ENCODE peak calls at places on chromosomes 12 and 14, in five cellular contexts. One of them, this sample, is unnamed.

GRCh38 chr12:129772463-129773169 is 131.2 kb downstream of the TMEM132D start:
- DNase-seq in OCI-LY7: no peak
- DNase-seq in heart left ventricle: no peak
- DNase-seq in tibial artery: no peak
- DNase-seq in fibroblast of pulmonary artery: peak
- DNase-seq in this sample: no peak

GRCh38 chr12:30138483-30138882 is 354.7 kb upstream of the TMTC1 start:
- DNase-seq in OCI-LY7: no peak
- DNase-seq in heart left ventricle: no peak
- DNase-seq in tibial artery: no peak
- DNase-seq in fibroblast of pulmonary artery: peak
- DNase-seq in this sample: no peak

GRCh38 chr14:67941456-67942018 is 122.0 kb downstream of the RAD51B start:
- DNase-seq in OCI-LY7: no peak
- DNase-seq in heart left ventricle: no peak
- DNase-seq in tibial artery: no peak
- DNase-seq in fibroblast of pulmonary artery: peak
- DNase-seq in this sample: no peak

GRCh38 chr12:20963303-20963702 is 152.8 kb downstream of the SLCO1B3 start:
- DNase-seq in OCI-LY7: no peak
- DNase-seq in heart left ventricle: no peak
- DNase-seq in tibial artery: no peak
- DNase-seq in fibroblast of pulmonary artery: no peak
- DNase-seq in this sample: no peak

GRCh38 chr12:49288922-49289555 is 5.9 kb upstream of the PRPH start:
- DNase-seq in OCI-LY7: no peak
- DNase-seq in heart left ventricle: no peak
- DNase-seq in tibial artery: peak
- DNase-seq in fibroblast of pulmonary artery: no peak
- DNase-seq in this sample: no peak

GRCh38 chr14:50928002-50928635 is 16.2 kb downstream of the PYGL start:
- DNase-seq in OCI-LY7: no peak
- DNase-seq in heart left ventricle: no peak
- DNase-seq in tibial artery: no peak
- DNase-seq in fibroblast of pulmonary artery: peak
- DNase-seq in this sample: no peak

GRCh38 chr14:31420013-31420318 is 384 bp downstream of the HEATR5A start:
- DNase-seq in OCI-LY7: peak
- DNase-seq in heart left ventricle: peak
- DNase-seq in tibial artery: peak
- DNase-seq in fibroblast of pulmonary artery: no peak
- DNase-seq in this sample: no peak

GRCh38 chr14:46550836-46551235 is 100.7 kb downstream of the RPL10L start:
- DNase-seq in OCI-LY7: no peak
- DNase-seq in heart left ventricle: no peak
- DNase-seq in tibial artery: no peak
- DNase-seq in fibroblast of pulmonary artery: no peak
- DNase-seq in this sample: no peak

GRCh38 chr12:122064780-122065588 is 13.6 kb upstream of the MLXIP start:
- DNase-seq in OCI-LY7: no peak
- DNase-seq in heart left ventricle: peak
- DNase-seq in tibial artery: no peak
- DNase-seq in fibroblast of pulmonary artery: peak
- DNase-seq in this sample: no peak

GRCh38 chr14:59481407-59482119 is 2.6 kb downstream of the L3HYPDH start:
- DNase-seq in OCI-LY7: no peak
- DNase-seq in heart left ventricle: no peak
- DNase-seq in tibial artery: no peak
- DNase-seq in fibroblast of pulmonary artery: peak
- DNase-seq in this sample: no peak

GRCh38 chr12:108237272-108237671 is 101.8 kb downstream of the CMKLR1 start:
- DNase-seq in OCI-LY7: no peak
- DNase-seq in heart left ventricle: no peak
- DNase-seq in tibial artery: no peak
- DNase-seq in fibroblast of pulmonary artery: no peak
- DNase-seq in this sample: no peak

GRCh38 chr12:119235352-119235751 is 56.6 kb downstream of the HSPB8 start:
- DNase-seq in OCI-LY7: no peak
- DNase-seq in heart left ventricle: no peak
- DNase-seq in tibial artery: no peak
- DNase-seq in fibroblast of pulmonary artery: no peak
- DNase-seq in this sample: no peak
- TF ChIP-seq CTCF in OCI-LY7: no peak
- TF ChIP-seq CTCF in heart left ventricle: no peak
- TF ChIP-seq CTCF in tibial artery: no peak
- TF ChIP-seq CTCF in fibroblast of pulmonary artery: peak
- TF ChIP-seq CTCF in this sample: peak

GRCh38 chr12:102896067-102896466 is 21.0 kb downstream of the PAH start:
- DNase-seq in OCI-LY7: no peak
- DNase-seq in heart left ventricle: no peak
- DNase-seq in tibial artery: no peak
- DNase-seq in fibroblast of pulmonary artery: no peak
- DNase-seq in this sample: no peak
- TF ChIP-seq CTCF in OCI-LY7: no peak
- TF ChIP-seq CTCF in heart left ventricle: no peak
- TF ChIP-seq CTCF in tibial artery: no peak
- TF ChIP-seq CTCF in fibroblast of pulmonary artery: no peak
- TF ChIP-seq CTCF in this sample: no peak

DNA sequence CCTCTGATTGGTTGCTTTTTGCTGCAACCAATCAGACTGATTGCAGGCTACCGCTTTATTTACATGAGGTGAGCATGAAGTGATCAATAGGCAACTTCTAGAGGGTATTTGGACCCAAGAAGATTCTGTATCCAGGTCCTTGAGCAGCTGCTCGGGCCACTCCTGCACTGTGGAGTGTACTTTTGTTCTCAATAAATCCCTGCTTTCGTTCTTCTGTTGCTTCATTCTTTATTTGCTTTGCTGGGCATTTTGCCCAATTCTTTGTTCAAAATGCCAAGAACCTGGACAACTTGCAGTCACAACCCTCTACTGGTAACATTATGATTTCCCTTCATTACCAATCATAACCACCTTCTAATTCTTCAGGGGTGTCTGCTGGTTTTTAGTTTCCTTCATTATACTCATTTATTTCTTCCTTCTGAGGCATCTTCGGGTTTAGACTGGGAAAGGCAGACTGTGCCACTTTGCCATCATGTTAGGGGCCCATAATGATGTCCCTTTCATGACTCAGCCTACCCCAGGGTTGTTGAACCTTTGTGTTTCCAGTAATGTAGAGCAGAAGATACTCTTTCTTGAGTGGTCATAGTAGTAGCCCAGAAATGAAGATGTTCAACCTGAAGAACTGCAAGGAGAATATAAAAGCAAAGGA is 43.4 kb upstream of the LIMA1 start:
- DNase-seq in OCI-LY7: no peak
- DNase-seq in heart left ventricle: no peak
- DNase-seq in tibial artery: no peak
- DNase-seq in fibroblast of pulmonary artery: peak
- DNase-seq in this sample: no peak
- TF ChIP-seq CTCF in OCI-LY7: no peak
- TF ChIP-seq CTCF in heart left ventricle: no peak
- TF ChIP-seq CTCF in tibial artery: no peak
- TF ChIP-seq CTCF in fibroblast of pulmonary artery: peak
- TF ChIP-seq CTCF in this sample: no peak

DNA sequence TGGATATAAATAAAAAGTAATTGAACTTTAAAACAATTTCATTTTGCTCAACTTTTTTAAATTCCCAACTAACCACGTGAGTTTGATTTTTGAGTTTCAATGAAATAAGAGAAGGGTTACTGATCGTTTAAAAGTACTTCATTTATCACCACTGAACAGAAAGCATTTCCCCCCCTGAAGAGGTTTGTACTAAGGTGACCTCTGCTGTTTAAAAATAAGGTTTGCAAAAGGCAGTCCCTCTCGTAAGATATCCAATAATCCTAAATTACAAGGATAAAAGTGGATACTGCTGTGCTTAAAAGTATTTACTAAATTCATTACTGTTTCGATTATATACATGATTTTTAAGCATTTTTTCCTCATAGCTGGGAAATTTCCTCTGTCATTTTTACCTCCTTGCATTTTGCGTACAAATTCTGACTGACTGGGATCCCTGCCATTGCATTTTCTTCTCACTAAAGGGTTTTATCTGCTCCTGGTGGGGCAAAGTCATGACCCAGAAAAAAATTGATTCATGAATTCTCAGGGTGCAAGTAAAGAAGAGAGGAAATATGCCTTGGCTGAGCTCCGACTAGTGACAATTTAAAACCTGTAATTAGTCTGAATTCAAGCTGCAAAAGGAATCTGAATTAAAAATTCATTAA is 463.8 kb downstream of the PRKD1 start:
- DNase-seq in OCI-LY7: no peak
- DNase-seq in heart left ventricle: no peak
- DNase-seq in tibial artery: no peak
- DNase-seq in fibroblast of pulmonary artery: peak
- DNase-seq in this sample: no peak
- TF ChIP-seq CTCF in OCI-LY7: no peak
- TF ChIP-seq CTCF in heart left ventricle: no peak
- TF ChIP-seq CTCF in tibial artery: no peak
- TF ChIP-seq CTCF in fibroblast of pulmonary artery: peak
- TF ChIP-seq CTCF in this sample: no peak

GRCh38 chr12:124515981-124516380 is 51.4 kb downstream of the NCOR2 start:
- DNase-seq in OCI-LY7: no peak
- DNase-seq in heart left ventricle: peak
- DNase-seq in tibial artery: no peak
- DNase-seq in fibroblast of pulmonary artery: no peak
- DNase-seq in this sample: no peak

GRCh38 chr12:124518051-124518932 is 49.1 kb downstream of the NCOR2 start:
- DNase-seq in OCI-LY7: no peak
- DNase-seq in heart left ventricle: peak
- DNase-seq in tibial artery: peak
- DNase-seq in fibroblast of pulmonary artery: peak
- DNase-seq in this sample: no peak

GRCh38 chr12:124516850-124517249 is 50.6 kb downstream of the NCOR2 start:
- DNase-seq in OCI-LY7: no peak
- DNase-seq in heart left ventricle: no peak
- DNase-seq in tibial artery: no peak
- DNase-seq in fibroblast of pulmonary artery: no peak
- DNase-seq in this sample: no peak

GRCh38 chr12:124514996-124515932 is 52.1 kb downstream of the NCOR2 start:
- DNase-seq in OCI-LY7: no peak
- DNase-seq in heart left ventricle: no peak
- DNase-seq in tibial artery: no peak
- DNase-seq in fibroblast of pulmonary artery: no peak
- DNase-seq in this sample: no peak

DNA sequence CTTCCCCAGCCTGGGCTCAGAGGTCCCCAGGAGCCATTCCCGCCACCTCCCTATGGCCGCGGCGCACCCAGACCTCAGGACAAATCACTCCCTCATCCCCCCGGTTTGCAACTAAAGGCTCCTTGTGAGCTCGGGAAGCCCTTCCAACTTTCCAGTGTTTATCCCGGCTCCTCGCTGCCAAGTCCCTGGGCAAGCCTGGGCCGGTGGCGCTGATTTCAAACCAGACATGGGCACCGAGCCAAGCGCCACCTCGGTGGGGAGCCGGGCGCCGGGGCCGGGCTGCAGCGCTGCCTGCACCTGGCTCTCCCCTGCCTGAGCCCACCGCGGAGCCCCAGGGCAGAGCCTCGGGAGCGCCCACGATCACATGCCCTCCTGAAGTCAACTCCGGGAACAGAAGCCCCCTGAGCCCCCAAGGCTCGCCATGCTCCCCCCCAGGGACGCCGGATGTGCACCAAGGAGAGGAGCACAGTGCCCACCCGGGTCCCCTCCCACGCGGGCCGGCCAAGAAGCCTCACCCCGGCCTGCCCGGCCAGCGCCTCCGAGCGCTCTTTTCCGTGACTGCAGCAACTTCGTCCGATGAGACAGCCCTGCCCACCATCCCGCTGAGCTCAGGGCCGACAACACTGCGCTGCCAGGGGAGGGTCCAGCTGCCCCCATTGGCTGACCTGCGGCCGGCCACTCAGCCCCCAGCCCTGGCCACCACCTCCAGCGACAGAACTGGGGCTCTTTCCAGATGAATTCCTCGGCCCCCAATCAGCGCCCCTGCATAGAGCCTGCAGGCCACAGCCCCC is 50.0 kb downstream of the NCOR2 start:
- DNase-seq in OCI-LY7: no peak
- DNase-seq in heart left ventricle: peak
- DNase-seq in tibial artery: peak
- DNase-seq in fibroblast of pulmonary artery: peak
- DNase-seq in this sample: no peak
- TF ChIP-seq CTCF in OCI-LY7: no peak
- TF ChIP-seq CTCF in heart left ventricle: no peak
- TF ChIP-seq CTCF in tibial artery: no peak
- TF ChIP-seq CTCF in fibroblast of pulmonary artery: no peak
- TF ChIP-seq CTCF in this sample: no peak

GRCh38 chr12:97642906-97643305 is 180.3 kb downstream of the RMST start:
- DNase-seq in OCI-LY7: no peak
- DNase-seq in heart left ventricle: no peak
- DNase-seq in tibial artery: no peak
- DNase-seq in fibroblast of pulmonary artery: no peak
- DNase-seq in this sample: no peak
- TF ChIP-seq CTCF in OCI-LY7: no peak
- TF ChIP-seq CTCF in heart left ventricle: no peak
- TF ChIP-seq CTCF in tibial artery: no peak
- TF ChIP-seq CTCF in fibroblast of pulmonary artery: no peak
- TF ChIP-seq CTCF in this sample: no peak

DNA sequence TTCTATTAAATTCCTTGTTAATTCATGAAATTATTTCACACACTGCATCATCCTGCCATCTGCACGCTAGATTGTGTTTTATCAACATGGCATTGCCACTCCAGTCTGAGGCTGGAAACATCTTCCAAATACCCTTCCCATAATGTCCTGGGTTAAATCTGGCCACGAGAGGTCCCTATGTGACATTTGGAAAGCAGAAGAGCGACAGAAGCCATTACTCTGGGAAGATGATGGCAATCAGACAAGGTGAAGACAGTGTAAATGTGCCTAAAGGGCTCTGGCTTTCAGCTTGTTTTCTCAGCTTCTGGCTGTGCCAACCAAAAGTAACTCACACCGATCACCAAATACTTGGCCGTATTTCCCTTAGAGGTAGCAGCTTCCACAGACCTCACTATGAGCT is 144.8 kb downstream of the CAPZA3 start:
- DNase-seq in OCI-LY7: no peak
- DNase-seq in heart left ventricle: no peak
- DNase-seq in tibial artery: no peak
- DNase-seq in fibroblast of pulmonary artery: no peak
- DNase-seq in this sample: no peak
- TF ChIP-seq CTCF in OCI-LY7: no peak
- TF ChIP-seq CTCF in heart left ventricle: peak
- TF ChIP-seq CTCF in tibial artery: no peak
- TF ChIP-seq CTCF in fibroblast of pulmonary artery: no peak
- TF ChIP-seq CTCF in this sample: no peak

This sample was measured in GM12864.